ENCODE peak calls at places on chromosomes 6 and 20, in four cellular contexts. X is body of pancreas, L is prostate gland, J is ovary. D is an unnamed sample. For H3K36me3, the result is how much of the 10 kb centered on the place peaks cover.

GRCh38 chr6:111871207-111871606 is 2.0 kb downstream of the FYN start:
- DNase-seq in X (no peak), J (no peak), L (no peak), D (no peak)

GRCh38 chr6:138211048-138211581 is 7.2 kb downstream of the PBOV1 start:
- DNase-seq in X (no peak), L (no peak), J (no peak), D (no peak)

GRCh38 chr6:79868098-79868722 is 79.1 kb downstream of the ELOVL4 start:
- DNase-seq in J (no peak), L (peak), X (peak), D (no peak)

GRCh38 chr6:5208039-5208438 is 52.7 kb downstream of the LYRM4 start:
- DNase-seq in J (no peak), L (no peak), X (no peak), D (no peak)

GRCh38 chr6:106257195-106257594 is 68.4 kb downstream of the ATG5 start:
- DNase-seq in L (no peak), J (no peak), X (no peak), D (no peak)

GRCh38 chr6:74259931-74260330 is 563.9 kb downstream of the CD109 start:
- DNase-seq in J (no peak), L (no peak), X (no peak), D (no peak)

GRCh38 chr6:31186052-31186734 is 15.7 kb upstream of the POU5F1 start:
- DNase-seq in L (peak), J (no peak), X (peak), D (peak)

GRCh38 chr20:46810442-46811327 is 84.0 kb upstream of the EYA2 start:
- DNase-seq in L (no peak), X (no peak), J (no peak), D (no peak)

GRCh38 chr20:25090492-25091429 is 8.8 kb upstream of the VSX1 start:
- DNase-seq in L (no peak), J (no peak), X (no peak), D (no peak)

GRCh38 chr20:40776702-40777457 is 87.8 kb upstream of the MAFB start:
- DNase-seq in X (no peak), J (no peak), L (no peak), D (no peak)

GRCh38 chr6:130928993-130929678 is 101.9 kb downstream of the SMLR1 start:
- DNase-seq in X (no peak), J (no peak), L (no peak), D (no peak)

GRCh38 chr20:6562111-6562510 is 205.4 kb upstream of the BMP2 start:
- DNase-seq in X (no peak), L (no peak), J (no peak), D (no peak)

GRCh38 chr6:138403801-138404665 is at the start of gene HEBP2:
- DNase-seq in J (peak), L (peak), X (peak), D (peak)

GRCh38 chr6:56842602-56843475 is 112.1 kb upstream of the BEND6 start:
- DNase-seq in L (no peak), J (peak), X (no peak), D (no peak)

GRCh38 chr20:4332466-4332865 is 317.1 kb upstream of the RNF24 start:
- DNase-seq in J (no peak), X (no peak), L (no peak), D (no peak)

GRCh38 chr20:64106435-64106961 is 867 bp downstream of the NPBWR2 start:
- DNase-seq in X (no peak), J (no peak), L (no peak), D (no peak)

GRCh38 chr6:122612838-122613237 is 2.6 kb downstream of the PKIB start:
- DNase-seq in L (no peak), X (no peak), J (no peak), D (no peak)

GRCh38 chr6:122616877-122617276 is 6.7 kb downstream of the PKIB start:
- DNase-seq in J (no peak), X (no peak), L (no peak), D (no peak)

GRCh38 chr6:122610690-122611455 is 668 bp downstream of the PKIB start:
- DNase-seq in J (peak), L (peak), X (peak), D (peak)

GRCh38 chr6:122615409-122615808 is 5.2 kb downstream of the PKIB start:
- DNase-seq in L (no peak), X (no peak), J (no peak), D (no peak)

GRCh38 chr6:122614303-122614702 is 4.1 kb downstream of the PKIB start:
- DNase-seq in J (no peak), X (no peak), L (no peak), D (no peak)
- TF ChIP-seq POLR2A in J (no peak), X (no peak), L (no peak), D (no peak)

DNA sequence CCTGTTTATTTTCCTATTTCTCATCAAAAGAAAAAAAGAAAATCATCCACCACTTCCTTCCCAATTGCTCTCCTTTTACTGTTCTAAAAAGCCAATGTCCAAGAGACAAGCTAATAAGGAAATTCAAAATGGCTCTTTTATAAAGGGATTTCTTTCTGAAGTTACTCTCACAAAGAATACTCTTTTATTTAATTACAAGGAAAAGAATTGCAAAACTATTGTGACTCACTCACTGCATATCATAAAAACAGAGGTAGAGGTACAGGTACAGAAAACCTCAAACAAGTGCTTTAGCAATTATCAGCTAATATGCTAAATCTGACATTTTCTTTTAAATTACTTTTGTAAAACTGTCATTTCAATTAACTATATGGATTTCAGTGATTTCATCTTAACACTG is 18.1 kb downstream of the DEK start:
- DNase-seq in X (no peak), L (no peak), J (no peak), D (no peak)
- H3K36me3 ChIP-seq in X (under half), L (under half), J (under half), D (under half)

GRCh38 chr20:62601172-62601571 is 41.1 kb upstream of the SLCO4A1 start:
- DNase-seq in L (no peak), J (no peak), X (no peak), D (peak)
- TF ChIP-seq POLR2A in L (no peak), J (no peak), X (no peak), D (no peak)

GRCh38 chr6:89681983-89682564 is 43.5 kb upstream of the LYRM2 start:
- DNase-seq in L (no peak), X (no peak), J (no peak), D (no peak)

GRCh38 chr6:89679215-89680120 is 40.9 kb upstream of the LYRM2 start:
- DNase-seq in L (no peak), X (no peak), J (no peak), D (no peak)

GRCh38 chr6:89680150-89680549 is 41.6 kb upstream of the LYRM2 start:
- DNase-seq in X (no peak), L (no peak), J (no peak), D (no peak)

GRCh38 chr6:89680551-89680950 is 42.0 kb upstream of the LYRM2 start:
- DNase-seq in L (no peak), X (no peak), J (no peak), D (no peak)

GRCh38 chr6:89682991-89683390 is 44.4 kb upstream of the LYRM2 start:
- DNase-seq in J (no peak), L (no peak), X (no peak), D (no peak)
- H3K36me3 ChIP-seq in J (under half), L (under half), X (under half), D (half or more)

DNA sequence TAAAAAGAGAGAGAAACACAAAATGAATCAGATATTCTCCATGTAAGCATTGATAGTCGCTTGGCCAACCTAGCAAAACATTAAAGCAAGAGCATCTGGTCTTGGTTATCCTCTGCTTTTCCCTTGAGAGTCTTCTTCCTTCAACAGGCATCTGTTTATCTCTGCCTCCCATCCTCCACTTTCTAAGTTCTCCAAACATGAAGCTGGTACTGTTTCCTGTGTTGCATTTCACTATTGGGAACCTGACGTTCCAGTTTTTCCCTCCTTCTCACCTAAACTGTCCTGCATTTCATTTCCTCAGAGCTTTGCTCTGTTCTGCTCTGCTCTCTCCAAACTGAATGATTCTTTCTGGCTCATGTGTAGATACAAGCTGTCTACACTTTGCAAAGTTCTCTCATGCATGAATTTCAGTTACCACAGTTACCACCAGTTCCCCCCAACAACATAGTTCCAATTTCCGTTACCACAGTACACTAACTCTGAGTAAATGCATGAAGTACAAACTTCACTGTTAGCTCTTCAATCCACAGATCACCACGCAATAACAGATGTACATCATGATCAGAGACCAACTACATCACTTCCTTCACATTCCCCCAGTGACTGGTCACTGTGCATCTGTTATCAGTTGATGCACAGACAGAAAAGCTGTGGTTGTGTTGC is 86.7 kb upstream of the F13A1 start:
- DNase-seq in X (no peak), L (no peak), J (no peak), D (no peak)
- TF ChIP-seq POLR2A in X (no peak), L (no peak), J (no peak), D (no peak)

D was measured in right lobe of liver.